ENCODE peak calls at places on chromosomes 3 and 15, in four cellular contexts. One of them, this sample, is unnamed.

GRCh38 chr15:64017591-64018163 is 28.6 kb downstream of the DAPK2 start:
- DNase-seq in SK-N-SH: no peak
- DNase-seq in WTC11: no peak
- DNase-seq in H1: no peak
- DNase-seq in this sample: no peak

GRCh38 chr15:89023311-89023961 is 64.8 kb upstream of the ABHD2 start:
- DNase-seq in SK-N-SH: no peak
- DNase-seq in WTC11: no peak
- DNase-seq in H1: no peak
- DNase-seq in this sample: no peak

GRCh38 chr3:57974796-57975388 is 33.3 kb upstream of the FLNB start:
- DNase-seq in SK-N-SH: peak
- DNase-seq in WTC11: no peak
- DNase-seq in H1: no peak
- DNase-seq in this sample: peak

GRCh38 chr3:37417297-37418082 is 243.1 kb upstream of the LRRFIP2 start:
- DNase-seq in SK-N-SH: no peak
- DNase-seq in WTC11: no peak
- DNase-seq in H1: no peak
- DNase-seq in this sample: no peak

GRCh38 chr15:61138151-61138550 is 91.0 kb downstream of the RORA start:
- DNase-seq in SK-N-SH: peak
- DNase-seq in WTC11: no peak
- DNase-seq in H1: no peak
- DNase-seq in this sample: no peak

GRCh38 chr15:60973637-60974415 is 255.3 kb downstream of the RORA start:
- DNase-seq in SK-N-SH: no peak
- DNase-seq in WTC11: no peak
- DNase-seq in H1: no peak
- DNase-seq in this sample: no peak

GRCh38 chr3:107928084-107928445 is 162.8 kb downstream of the CD47 start:
- DNase-seq in SK-N-SH: peak
- DNase-seq in WTC11: no peak
- DNase-seq in H1: no peak
- DNase-seq in this sample: no peak

GRCh38 chr3:140523600-140523999 is 154.3 kb upstream of the TRIM42 start:
- DNase-seq in SK-N-SH: no peak
- DNase-seq in WTC11: no peak
- DNase-seq in H1: no peak
- DNase-seq in this sample: no peak

GRCh38 chr3:37068031-37068430 is 74.7 kb downstream of the MLH1 start:
- DNase-seq in SK-N-SH: no peak
- DNase-seq in WTC11: no peak
- DNase-seq in H1: no peak
- DNase-seq in this sample: no peak

GRCh38 chr3:43765417-43766030 is 74.8 kb downstream of the ABHD5 start:
- DNase-seq in SK-N-SH: no peak
- DNase-seq in WTC11: no peak
- DNase-seq in H1: no peak
- DNase-seq in this sample: no peak

DNA sequence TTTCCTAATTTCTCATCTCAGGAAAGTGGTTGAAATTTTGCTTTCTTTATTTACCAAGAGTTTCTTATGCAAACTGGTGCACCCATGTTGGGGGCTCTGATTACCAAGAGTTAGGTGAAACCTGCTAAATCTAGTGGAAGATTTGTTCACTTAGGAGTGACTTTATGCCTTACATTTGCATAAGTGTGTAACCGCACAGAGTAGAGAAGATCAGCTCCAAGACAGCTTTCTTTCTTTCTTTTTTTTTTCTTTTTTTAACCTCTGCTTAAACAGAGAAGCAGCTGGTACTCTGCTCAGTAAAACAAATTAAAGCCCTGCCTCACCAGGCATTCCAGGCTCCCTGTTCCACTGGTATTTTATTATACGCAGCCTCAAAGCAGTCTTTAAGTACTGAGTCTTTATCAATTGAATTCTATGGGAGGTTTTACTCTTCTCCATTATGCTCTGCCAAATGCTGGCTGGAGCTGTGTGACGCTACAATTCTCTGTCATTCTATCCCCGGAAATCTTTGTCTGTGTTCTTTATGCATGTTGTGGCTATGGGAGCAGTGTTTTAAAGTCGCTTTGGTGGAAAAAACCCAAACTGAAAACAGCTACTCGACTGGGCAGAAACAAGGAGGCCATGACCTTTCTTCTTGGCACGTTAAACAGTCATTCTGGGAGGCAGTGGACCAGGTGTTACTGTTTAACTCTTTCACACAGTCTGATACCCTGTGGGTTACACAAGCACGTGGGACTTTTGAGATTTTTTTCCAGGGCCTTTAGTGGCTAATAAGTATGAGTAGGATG is 55.2 kb upstream of the GBE1 start:
- DNase-seq in SK-N-SH: no peak
- DNase-seq in WTC11: no peak
- DNase-seq in H1: no peak
- DNase-seq in this sample: no peak
- TF ChIP-seq TEAD4 in SK-N-SH: no peak
- TF ChIP-seq TEAD4 in WTC11: no peak
- TF ChIP-seq TEAD4 in H1: no peak
- TF ChIP-seq TEAD4 in this sample: no peak

GRCh38 chr3:89264037-89264560 is 156.7 kb downstream of the EPHA3 start:
- DNase-seq in SK-N-SH: no peak
- DNase-seq in WTC11: no peak
- DNase-seq in H1: no peak
- DNase-seq in this sample: no peak
- TF ChIP-seq TEAD4 in SK-N-SH: no peak
- TF ChIP-seq TEAD4 in WTC11: no peak
- TF ChIP-seq TEAD4 in H1: no peak
- TF ChIP-seq TEAD4 in this sample: no peak

DNA sequence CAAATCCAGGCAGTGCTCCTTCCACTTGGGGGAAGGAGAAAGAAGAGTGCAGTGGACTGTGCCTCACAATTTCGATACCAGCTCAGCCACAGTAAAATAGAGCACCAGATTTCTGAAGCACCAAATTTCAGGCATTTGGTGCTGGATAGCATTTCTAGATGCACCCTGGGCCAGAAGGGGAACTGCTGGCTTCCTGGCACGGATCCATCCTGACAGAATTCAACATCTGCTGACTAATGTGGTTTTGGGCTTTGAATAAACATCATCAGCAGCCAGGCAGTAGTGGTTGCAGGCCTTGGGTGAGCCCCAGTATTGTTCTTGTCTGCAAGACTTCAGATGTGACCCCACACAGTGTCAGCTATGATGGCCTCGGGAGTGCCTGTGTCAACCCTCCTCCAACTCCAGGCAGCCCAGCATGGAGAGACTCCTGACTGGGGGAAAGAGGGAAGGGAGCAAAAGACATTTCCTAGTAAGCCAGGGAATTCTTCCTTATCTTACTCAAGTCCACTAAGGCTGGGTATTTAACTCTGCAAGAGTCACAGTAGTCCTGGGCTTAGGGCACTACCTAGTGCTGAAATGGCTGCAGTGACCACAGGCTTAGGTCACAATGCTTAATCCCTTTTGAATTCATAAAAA is 74.9 kb downstream of the SPATA16 start:
- DNase-seq in SK-N-SH: peak
- DNase-seq in WTC11: no peak
- DNase-seq in H1: no peak
- DNase-seq in this sample: no peak
- TF ChIP-seq TEAD4 in SK-N-SH: no peak
- TF ChIP-seq TEAD4 in WTC11: no peak
- TF ChIP-seq TEAD4 in H1: no peak
- TF ChIP-seq TEAD4 in this sample: no peak

DNA sequence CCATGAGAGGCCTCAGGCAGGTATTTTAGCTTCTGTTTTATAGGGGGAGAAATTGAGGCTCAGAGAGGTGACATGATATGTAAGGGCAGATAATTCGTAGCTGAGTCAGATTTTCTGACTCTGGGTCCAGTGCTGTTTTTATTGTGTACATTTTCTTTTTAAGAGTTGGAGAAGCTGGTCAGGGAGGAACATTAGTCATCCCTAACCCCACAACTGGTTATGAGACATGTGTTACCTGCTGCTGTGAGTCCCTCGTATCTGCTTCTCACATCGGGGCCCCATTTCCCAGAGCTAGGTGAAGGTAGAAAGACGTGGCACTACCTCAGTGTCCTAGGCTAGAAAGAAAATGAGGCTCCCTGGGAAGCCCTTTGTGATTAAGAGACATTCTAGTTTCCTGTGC is 28.6 kb downstream of the GALNT15 start:
- DNase-seq in SK-N-SH: no peak
- DNase-seq in WTC11: no peak
- DNase-seq in H1: no peak
- DNase-seq in this sample: no peak
- TF ChIP-seq TEAD4 in SK-N-SH: no peak
- TF ChIP-seq TEAD4 in WTC11: no peak
- TF ChIP-seq TEAD4 in H1: no peak
- TF ChIP-seq TEAD4 in this sample: no peak

GRCh38 chr3:51819709-51820406 is 40.8 kb upstream of the IQCF6 start:
- DNase-seq in SK-N-SH: no peak
- DNase-seq in WTC11: peak
- DNase-seq in H1: peak
- DNase-seq in this sample: peak
- TF ChIP-seq TEAD4 in SK-N-SH: no peak
- TF ChIP-seq TEAD4 in WTC11: peak
- TF ChIP-seq TEAD4 in H1: peak
- TF ChIP-seq TEAD4 in this sample: no peak

DNA sequence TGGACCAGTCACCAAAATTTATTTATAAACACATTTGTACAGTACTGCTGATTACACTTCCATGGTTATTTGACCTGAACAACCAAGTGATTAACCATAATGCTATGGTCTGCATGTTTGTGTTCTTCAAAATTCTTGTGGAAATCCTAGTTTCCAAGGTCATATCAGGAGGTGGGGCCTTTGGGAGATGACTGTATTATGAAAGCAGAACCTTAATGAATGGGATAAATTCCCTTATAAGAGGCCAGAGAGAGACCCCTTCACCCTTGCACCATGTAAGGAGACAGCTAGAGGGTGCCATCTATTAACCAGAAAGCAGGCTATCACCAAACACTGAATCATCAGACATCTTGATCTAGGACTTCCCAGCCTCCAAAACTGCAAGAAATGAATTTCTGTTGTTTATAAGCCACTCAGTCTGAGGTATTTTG is 1.9 kb downstream of the SCAPER start:
- DNase-seq in SK-N-SH: peak
- DNase-seq in WTC11: no peak
- DNase-seq in H1: no peak
- DNase-seq in this sample: no peak
- TF ChIP-seq TEAD4 in SK-N-SH: no peak
- TF ChIP-seq TEAD4 in WTC11: no peak
- TF ChIP-seq TEAD4 in H1: no peak
- TF ChIP-seq TEAD4 in this sample: no peak

GRCh38 chr3:101870138-101870537 is 20.8 kb downstream of the NFKBIZ start:
- DNase-seq in SK-N-SH: no peak
- DNase-seq in WTC11: no peak
- DNase-seq in H1: no peak
- DNase-seq in this sample: no peak
- TF ChIP-seq TEAD4 in SK-N-SH: no peak
- TF ChIP-seq TEAD4 in WTC11: no peak
- TF ChIP-seq TEAD4 in H1: no peak
- TF ChIP-seq TEAD4 in this sample: no peak

This sample was measured in K562.